ENCODE peak calls at places on chromosomes 2 and 18, in five cellular contexts. U is fibroblast of lung, H is HCT116, J is PC-3, B is A673. N is an unnamed sample.

GRCh38 chr2:120738786-120739771 is 3.4 kb downstream of the GLI2 start:
- DNase-seq in U (no peak), J (peak), H (no peak), B (no peak), N (no peak)

GRCh38 chr2:17976871-17977746 is 98.6 kb downstream of the KCNS3 start:
- DNase-seq in U (peak), B (no peak), H (no peak), J (peak), N (no peak)

GRCh38 chr2:240864475-240864874 is 4.1 kb upstream of the AGXT start:
- DNase-seq in J (no peak), U (no peak), H (no peak), B (no peak), N (no peak)

GRCh38 chr18:45828917-45829811 is 3.7 kb downstream of the SIGLEC15 start:
- DNase-seq in H (no peak), U (no peak), J (no peak), B (no peak), N (no peak)

GRCh38 chr2:207223051-207223450 is 57.3 kb upstream of the KLF7 start:
- DNase-seq in B (peak), J (peak), U (peak), H (no peak), N (no peak)

GRCh38 chr2:45006041-45006941 is 3.0 kb downstream of the SIX2 start:
- DNase-seq in B (no peak), J (no peak), H (no peak), U (no peak), N (no peak)

GRCh38 chr2:161136696-161137324 is 23.4 kb upstream of the TANK start:
- DNase-seq in U (peak), J (no peak), B (no peak), H (peak), N (no peak)

GRCh38 chr2:42238644-42239288 is 69.6 kb downstream of the EML4 start:
- DNase-seq in H (peak), U (no peak), J (peak), B (peak), N (no peak)

GRCh38 chr18:75156139-75156750 is 52.7 kb downstream of the PTGR3 start:
- DNase-seq in J (no peak), H (no peak), U (no peak), B (no peak), N (no peak)

GRCh38 chr2:11123001-11123809 is 32.1 kb upstream of the SLC66A3 start:
- DNase-seq in H (no peak), U (no peak), J (no peak), B (no peak), N (no peak)

GRCh38 chr18:65704051-65704450 is 46.8 kb upstream of the CDH7 start:
- DNase-seq in U (no peak), B (no peak), H (no peak), J (no peak), N (no peak)

GRCh38 chr2:1482981-1483380 is 69.7 kb downstream of the TPO start:
- DNase-seq in B (no peak), U (no peak), H (no peak), J (no peak), N (no peak)

GRCh38 chr2:158204741-158205165 is 103.1 kb downstream of the UPP2 start:
- DNase-seq in B (no peak), U (peak), J (no peak), H (no peak), N (no peak)

GRCh38 chr2:207505728-207506127 is 24.0 kb upstream of the CREB1 start:
- DNase-seq in U (peak), J (peak), B (peak), H (no peak), N (no peak)

GRCh38 chr2:204871246-204871953 is 326.1 kb downstream of the PARD3B start:
- DNase-seq in H (no peak), B (peak), J (peak), U (peak), N (no peak)

GRCh38 chr2:98948956-98949739 is 13.1 kb upstream of the CRACDL start:
- DNase-seq in B (no peak), J (no peak), H (no peak), U (peak), N (no peak)

GRCh38 chr2:98940102-98940501 is 4.1 kb upstream of the CRACDL start:
- DNase-seq in U (no peak), B (no peak), H (no peak), J (no peak), N (no peak)

GRCh38 chr2:98946875-98947274 is 10.8 kb upstream of the CRACDL start:
- DNase-seq in U (no peak), H (no peak), B (no peak), J (no peak), N (no peak)

GRCh38 chr2:98944786-98945185 is 8.8 kb upstream of the CRACDL start:
- DNase-seq in B (no peak), J (no peak), U (peak), H (no peak), N (no peak)
- H3K4me3 ChIP-seq in B (no peak), J (no peak), U (no peak), H (no peak), N (no peak)

GRCh38 chr18:69839989-69840388 is 107.7 kb downstream of the CD226 start:
- DNase-seq in U (no peak), H (no peak), J (no peak), B (no peak), N (no peak)
- H3K27ac ChIP-seq in U (no peak), H (no peak), J (no peak), B (no peak), N (no peak)

GRCh38 chr18:61333271-61333745 is at the start of gene CDH20:
- DNase-seq in U (no peak), H (no peak), J (no peak), B (peak), N (no peak)
- TF ChIP-seq EZH2 in U (no peak), H (no peak), J (no peak), B (no peak), N (no peak)

GRCh38 chr2:12451726-12452125 is 265.0 kb upstream of the TRIB2 start:
- DNase-seq in U (no peak), H (no peak), J (no peak), B (no peak), N (no peak)
- H3K4me3 ChIP-seq in U (peak), H (no peak), J (no peak), B (no peak), N (no peak)

GRCh38 chr2:101999122-101999789 is 7.5 kb downstream of the IL1R2 start:
- DNase-seq in H (no peak), J (peak), B (no peak), U (peak), N (no peak)
- H3K27ac ChIP-seq in H (no peak), J (peak), B (no peak), U (no peak), N (no peak)

DNA sequence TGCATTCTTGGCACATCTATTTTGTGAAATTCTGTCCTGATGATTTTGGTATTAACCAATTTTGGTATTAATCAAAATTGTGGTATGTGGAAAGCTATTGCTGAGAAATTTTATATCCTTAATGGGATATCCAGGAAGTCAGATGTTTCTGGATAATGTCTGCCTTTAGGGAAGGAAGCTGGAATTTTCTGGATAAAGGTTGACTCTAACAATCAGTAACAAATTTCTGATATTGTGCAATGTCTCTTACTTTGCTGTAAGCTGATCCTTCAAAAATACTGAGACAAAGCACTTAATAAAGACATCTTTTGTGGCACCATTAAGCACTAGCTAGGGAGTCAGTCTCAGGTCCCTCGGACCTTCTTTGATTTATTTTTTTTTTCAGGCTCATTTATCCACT is 100.8 kb upstream of the UGP2 start:
- DNase-seq in J (no peak), B (no peak), H (no peak), U (no peak), N (no peak)
- TF ChIP-seq EZH2 in J (no peak), B (no peak), H (no peak), U (no peak), N (no peak)

DNA sequence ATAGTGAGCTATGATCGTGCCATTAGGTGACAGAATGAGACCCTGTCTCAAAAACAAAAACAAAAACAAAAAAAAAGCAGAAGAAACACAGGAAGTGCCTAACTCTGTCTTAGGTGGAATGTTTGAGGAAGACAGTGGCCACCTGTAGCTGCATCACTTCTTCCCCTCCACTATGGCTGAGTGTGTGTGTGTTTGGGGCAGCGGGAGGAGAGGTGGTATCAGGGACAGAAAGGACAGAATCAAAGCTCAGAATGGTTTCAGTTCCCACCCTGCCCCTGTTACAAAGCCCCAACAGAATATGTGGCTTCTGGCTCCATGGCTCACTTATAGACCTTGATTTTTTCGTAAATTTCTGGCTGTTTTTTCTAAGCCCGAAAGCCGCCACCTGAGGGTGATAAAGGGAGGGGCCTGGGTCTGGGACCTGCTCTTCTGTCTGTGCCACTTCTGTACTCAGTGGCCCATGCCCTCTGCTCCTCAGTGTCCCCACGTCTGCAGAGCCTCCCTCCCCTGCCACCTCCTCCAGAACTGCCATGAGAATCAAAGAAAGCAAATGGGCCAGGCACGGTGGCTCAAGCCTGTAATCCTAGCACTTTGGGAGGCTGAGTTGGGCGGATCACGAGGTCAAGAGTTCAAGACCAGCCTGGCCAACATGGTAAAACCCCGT is 27.4 kb downstream of the SERTAD2 start:
- DNase-seq in H (no peak), U (no peak), J (no peak), B (no peak), N (no peak)
- H3K4me3 ChIP-seq in H (no peak), U (no peak), J (no peak), B (no peak), N (no peak)

GRCh38 chr18:63552581-63552980 is 10.4 kb downstream of the SERPINB12 start:
- DNase-seq in J (no peak), U (no peak), B (no peak), H (no peak), N (no peak)

GRCh38 chr18:63551769-63552168 is 9.6 kb downstream of the SERPINB12 start:
- DNase-seq in H (no peak), J (no peak), B (no peak), U (no peak), N (no peak)

GRCh38 chr18:63550068-63550467 is 7.9 kb downstream of the SERPINB12 start:
- DNase-seq in B (no peak), U (no peak), J (peak), H (no peak), N (no peak)

GRCh38 chr18:63553117-63553516 is 10.9 kb downstream of the SERPINB12 start:
- DNase-seq in H (peak), J (peak), B (peak), U (peak), N (no peak)
- H3K27ac ChIP-seq in H (no peak), J (no peak), B (no peak), U (no peak), N (peak)

GRCh38 chr2:176083796-176084261 is at the start of gene EVX2:
- DNase-seq in J (no peak), B (no peak), U (no peak), H (no peak), N (no peak)
- TF ChIP-seq EZH2 in J (no peak), B (no peak), U (peak), H (no peak), N (no peak)